ENCODE peak calls at places on chromosome 2, in seven cellular contexts. U is esophagus squamous epithelium, Q is HCT116, M is iPS DF 6.9, D is tibial nerve, O is Peyer's patch, K is IMR-90. P is an unnamed sample. For H3K4me1, the result is how much of the 10 kb centered on the place peaks cover.

GRCh38 chr2:74525717-74526648 is at the start of gene DQX1:
- DNase-seq in U (no peak), Q (no peak), M (no peak), D (no peak), O (no peak), K (peak), P (no peak)

GRCh38 chr2:223943135-223943534 is 2.0 kb downstream of the WDFY1 start:
- DNase-seq in U (no peak), Q (no peak), M (no peak), D (no peak), O (no peak), K (no peak), P (no peak)

GRCh38 chr2:117470311-117471095 is 344.0 kb upstream of the DDX18 start:
- DNase-seq in U (no peak), Q (peak), M (peak), D (no peak), O (no peak), K (no peak), P (no peak)

GRCh38 chr2:240355001-240355891 is 80.2 kb upstream of the GPC1 start:
- DNase-seq in U (no peak), Q (no peak), M (no peak), D (no peak), O (peak), K (peak), P (no peak)

GRCh38 chr2:188068093-188068492 is 223.6 kb upstream of the GULP1 start:
- DNase-seq in U (no peak), Q (no peak), M (no peak), D (no peak), O (no peak), K (peak), P (no peak)

GRCh38 chr2:189293164-189293563 is 113.6 kb upstream of the COL5A2 start:
- DNase-seq in U (no peak), Q (no peak), M (no peak), D (no peak), O (no peak), K (peak), P (no peak)

GRCh38 chr2:3193423-3194330 is 183.9 kb downstream of the EIPR1 start:
- DNase-seq in U (no peak), Q (no peak), M (no peak), D (no peak), O (no peak), K (peak), P (no peak)

GRCh38 chr2:3082705-3083104 is 294.9 kb downstream of the EIPR1 start:
- DNase-seq in U (no peak), Q (no peak), M (no peak), D (no peak), O (no peak), K (no peak), P (no peak)

GRCh38 chr2:3598197-3598910 is 3.4 kb downstream of the COLEC11 start:
- DNase-seq in U (no peak), Q (no peak), M (no peak), D (no peak), O (no peak), K (no peak), P (no peak)

DNA sequence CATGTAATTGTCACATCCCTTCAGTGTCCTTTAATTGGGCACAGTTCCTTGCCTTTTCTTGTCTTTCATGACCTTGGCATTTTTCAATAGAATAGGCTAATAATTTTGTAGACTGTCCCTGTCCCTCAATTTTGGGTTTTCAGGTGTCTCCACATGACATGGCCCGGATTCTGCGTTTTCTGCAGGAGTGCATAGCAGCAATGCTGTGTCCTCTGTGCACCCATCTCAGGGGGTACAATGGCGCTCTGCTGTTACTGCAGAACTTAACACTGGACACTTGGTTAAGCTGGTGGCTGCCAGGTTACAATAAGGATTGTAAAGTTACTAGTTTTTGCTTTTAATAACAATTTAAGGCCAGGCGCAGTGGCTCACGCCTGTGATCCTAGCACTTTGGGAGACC is 51.3 kb downstream of the INPP5D start:
- DNase-seq in U (no peak), Q (no peak), M (no peak), D (no peak), O (no peak), K (no peak), P (no peak)
- H3K4me1 ChIP-seq in U (under half), Q (under half), M (under half), D (under half), O (under half), K (under half), P (under half)

DNA sequence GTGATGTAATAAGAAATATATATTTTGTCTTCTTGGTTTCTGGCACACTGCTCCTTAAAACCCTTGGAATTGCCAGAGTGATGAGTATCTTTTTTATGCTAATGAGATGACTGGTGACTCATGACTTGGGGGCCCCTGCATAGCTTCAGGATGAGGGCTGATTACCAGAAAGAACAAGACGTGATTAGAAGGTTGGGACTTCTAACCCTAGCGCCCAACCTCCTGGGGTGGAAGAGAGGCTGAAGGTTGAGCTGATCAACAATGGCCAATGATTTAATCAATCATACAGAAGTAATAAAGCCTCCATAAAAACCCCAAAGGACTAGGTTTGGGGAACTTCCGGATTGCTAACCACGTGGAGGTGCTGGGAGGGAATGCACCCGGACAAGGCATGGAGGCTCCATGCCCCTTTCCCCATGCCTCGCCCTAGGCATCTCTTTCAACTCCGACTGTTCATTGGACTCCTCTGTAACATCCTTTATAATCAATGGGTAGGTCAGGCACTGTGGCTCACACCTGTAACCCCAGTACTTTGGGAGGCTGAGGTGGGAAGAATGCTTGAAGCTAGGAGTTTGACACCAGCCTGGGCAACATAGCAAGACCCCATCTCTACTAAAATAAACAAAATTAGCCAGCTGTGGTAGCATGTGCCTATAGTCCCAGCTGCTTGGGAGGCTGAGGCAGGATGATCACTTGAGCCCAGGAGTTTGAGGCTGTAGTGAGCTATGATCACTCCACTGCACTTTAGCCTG is 89.0 kb downstream of the HS1BP3 start:
- DNase-seq in U (no peak), Q (no peak), M (no peak), D (no peak), O (no peak), K (peak), P (no peak)
- H3K4me1 ChIP-seq in U (under half), Q (under half), M (under half), D (under half), O (under half), K (under half), P (under half)

GRCh38 chr2:144448389-144449027 is 71.4 kb downstream of the ZEB2 start:
- DNase-seq in U (no peak), Q (no peak), M (no peak), D (no peak), O (no peak), K (no peak), P (no peak)
- H3K4me1 ChIP-seq in U (half or more), Q (under half), M (under half), D (under half), O (under half), K (under half), P (under half)

GRCh38 chr2:173087793-173088493 is 12.3 kb downstream of the MAP3K20 start:
- DNase-seq in U (no peak), Q (no peak), M (no peak), D (no peak), O (no peak), K (no peak), P (no peak)
- H3K4me1 ChIP-seq in U (half or more), Q (under half), M (under half), D (under half), O (under half), K (under half), P (half or more)

GRCh38 chr2:42925742-42926437 is 133.5 kb upstream of the HAAO start:
- DNase-seq in U (no peak), Q (no peak), M (no peak), D (no peak), O (no peak), K (no peak), P (no peak)
- H3K4me1 ChIP-seq in U (half or more), Q (under half), M (under half), D (under half), O (half or more), K (half or more), P (half or more)